ENCODE peak calls at places on chromosomes 16 and 17, in six cellular contexts. E is heart left ventricle; V is ovary; N is mesenchymal stem cell; F is CD8-positive, alpha-beta T cell; W is naive thymus-derived CD4-positive, alpha-beta T cell. Z is an unnamed sample. For H3K4me1, the result is how much of the 10 kb centered on the place peaks cover.

GRCh38 chr17:27585153-27585681 is 45.8 kb upstream of the LGALS9 start:
- DNase-seq in E (no peak), V (no peak), N (no peak), F (no peak), W (no peak), Z (no peak)

GRCh38 chr17:1482686-1483445 is 9.6 kb downstream of the MYO1C start:
- DNase-seq in E (no peak), V (no peak), N (no peak), F (no peak), W (no peak), Z (no peak)

GRCh38 chr16:48054881-48055601 is 100.8 kb downstream of the ABCC12 start:
- DNase-seq in E (peak), V (peak), N (peak), F (no peak), W (peak), Z (no peak)

GRCh38 chr17:65975878-65976277 is 216.1 kb downstream of the CEP112 start:
- DNase-seq in E (peak), V (no peak), N (no peak), F (no peak), W (no peak), Z (no peak)

GRCh38 chr17:39094607-39095308 is 56.7 kb downstream of the PLXDC1 start:
- DNase-seq in E (no peak), V (no peak), N (no peak), F (peak), W (no peak), Z (peak)

GRCh38 chr16:5377280-5377898 is 279.8 kb upstream of the EEF2KMT start:
- DNase-seq in E (no peak), V (no peak), N (no peak), F (no peak), W (no peak), Z (no peak)

GRCh38 chr16:19809121-19809635 is 75.5 kb downstream of the GPRC5B start:
- DNase-seq in E (peak), V (no peak), N (peak), F (no peak), W (no peak), Z (no peak)

GRCh38 chr17:49570540-49571242 is 5.0 kb upstream of the NXPH3 start:
- DNase-seq in E (no peak), V (no peak), N (no peak), F (no peak), W (no peak), Z (no peak)

GRCh38 chr17:4195306-4195705 is 52.3 kb downstream of the CYB5D2 start:
- DNase-seq in E (no peak), V (no peak), N (peak), F (no peak), W (no peak), Z (no peak)

GRCh38 chr17:34368455-34369195 is 5.6 kb upstream of the CCL1 start:
- DNase-seq in E (no peak), V (no peak), N (no peak), F (no peak), W (no peak), Z (no peak)

DNA sequence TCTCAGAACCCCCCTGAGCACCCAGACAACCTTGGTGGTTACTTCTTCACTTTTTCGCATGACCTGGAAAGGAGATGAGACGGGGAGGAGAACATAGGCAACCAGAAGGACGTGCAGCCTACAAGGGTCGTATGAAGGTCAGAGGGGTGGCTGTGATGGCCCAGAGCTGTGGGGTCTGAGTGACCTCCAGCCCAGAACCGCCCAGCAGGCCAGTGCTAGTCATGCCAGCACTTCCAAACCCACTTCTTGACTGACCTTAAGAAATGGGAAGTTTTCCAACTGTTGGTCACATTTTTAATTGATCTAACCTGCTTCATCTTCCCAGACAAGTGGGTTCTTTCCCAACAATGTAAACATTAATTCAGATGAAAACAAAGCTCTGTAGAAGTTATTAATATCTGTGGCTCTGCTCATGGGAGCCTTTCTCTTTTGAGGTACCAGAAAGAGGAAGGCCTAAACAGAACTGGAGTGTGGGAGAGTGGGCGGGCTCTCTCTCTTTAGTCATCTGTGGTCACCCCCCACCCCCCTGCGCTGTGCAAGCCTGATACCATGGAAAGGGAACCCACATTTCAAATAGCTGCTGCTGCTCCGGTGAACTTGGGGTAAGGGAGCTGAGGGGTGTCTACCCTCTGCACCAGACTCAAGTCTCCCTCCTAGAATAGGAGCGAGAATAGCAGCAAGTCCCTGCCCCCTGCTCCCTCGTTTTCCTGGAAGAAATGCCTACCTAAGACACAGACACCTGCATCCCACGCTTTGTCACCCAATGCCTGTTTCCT is 101.6 kb downstream of the RAB11FIP4 start:
- DNase-seq in E (peak), V (no peak), N (no peak), F (no peak), W (peak), Z (peak)
- H3K4me1 ChIP-seq in E (under half), V (under half), N (under half), F (half or more), W (half or more), Z (half or more)

GRCh38 chr17:81179861-81180260 is 13.8 kb upstream of the AATK start:
- DNase-seq in E (no peak), V (no peak), N (no peak), F (no peak), W (no peak), Z (no peak)

GRCh38 chr17:81182596-81182995 is 16.6 kb upstream of the AATK start:
- DNase-seq in E (no peak), V (no peak), N (no peak), F (no peak), W (no peak), Z (no peak)

GRCh38 chr17:81183316-81183715 is 17.3 kb upstream of the AATK start:
- DNase-seq in E (no peak), V (no peak), N (no peak), F (no peak), W (no peak), Z (no peak)

GRCh38 chr17:81180836-81181810 is 15.1 kb upstream of the AATK start:
- DNase-seq in E (no peak), V (no peak), N (no peak), F (no peak), W (no peak), Z (no peak)

DNA sequence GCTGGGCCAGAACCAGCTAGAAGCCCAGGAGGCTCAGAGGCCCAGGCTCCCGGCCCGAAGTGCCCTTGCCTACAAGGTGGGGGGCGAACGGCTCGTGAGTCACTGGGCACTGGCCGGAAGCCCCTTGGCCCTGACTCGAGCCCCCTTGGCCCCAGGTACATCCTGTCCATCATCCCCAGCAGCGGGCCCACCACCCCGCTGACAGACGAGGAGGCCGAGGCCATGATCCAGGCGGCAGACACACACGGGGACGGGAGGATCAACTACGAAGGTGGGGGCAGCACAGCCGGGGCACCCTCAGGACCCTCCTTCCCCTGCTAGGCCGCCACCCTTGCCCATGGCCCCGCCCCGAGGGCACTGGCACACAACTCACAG is 15.8 kb upstream of the AATK start:
- DNase-seq in E (no peak), V (no peak), N (no peak), F (no peak), W (no peak), Z (no peak)
- H3K4me3 ChIP-seq in E (no peak), V (no peak), N (no peak), F (no peak), W (no peak), Z (no peak)

GRCh38 chr16:52545544-52546262 is 1.2 kb downstream of the TOX3 start:
- DNase-seq in E (no peak), V (no peak), N (no peak), F (no peak), W (no peak), Z (no peak)
- H3K4me1 ChIP-seq in E (under half), V (under half), N (under half), F (under half), W (under half), Z (under half)

GRCh38 chr17:7176870-7177209 is 2.3 kb downstream of the ASGR1 start:
- DNase-seq in E (no peak), V (no peak), N (no peak), F (no peak), W (no peak), Z (no peak)
- H3K4me3 ChIP-seq in E (no peak), V (no peak), N (peak), F (no peak), W (no peak), Z (no peak)

DNA sequence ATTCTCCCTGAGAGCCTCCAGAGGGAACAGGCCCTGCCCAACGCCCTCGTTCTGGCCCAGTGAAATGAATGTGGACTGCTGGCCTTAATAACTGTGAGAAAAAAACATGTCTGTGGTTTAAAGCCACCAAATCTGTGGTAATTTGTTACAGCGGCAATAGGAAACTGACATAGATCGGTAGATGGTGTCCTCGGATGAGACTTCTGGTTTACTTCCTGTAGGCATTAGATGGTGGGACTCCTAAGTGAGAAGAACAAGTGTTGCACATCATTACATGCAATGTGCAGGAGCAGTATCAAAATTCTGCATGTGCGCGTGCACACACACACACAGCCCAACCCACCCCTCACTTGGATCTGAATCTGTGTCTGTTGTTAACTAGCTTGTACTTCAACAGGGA is 42.0 kb downstream of the CDK5R1 start:
- DNase-seq in E (no peak), V (no peak), N (no peak), F (no peak), W (no peak), Z (no peak)
- H3K4me1 ChIP-seq in E (under half), V (under half), N (under half), F (under half), W (under half), Z (under half)

GRCh38 chr17:68759343-68760140 is 158.4 kb upstream of the FAM20A start:
- DNase-seq in E (peak), V (peak), N (peak), F (peak), W (peak), Z (no peak)
- H3K4me3 ChIP-seq in E (peak), V (peak), N (no peak), F (no peak), W (no peak), Z (no peak)

DNA sequence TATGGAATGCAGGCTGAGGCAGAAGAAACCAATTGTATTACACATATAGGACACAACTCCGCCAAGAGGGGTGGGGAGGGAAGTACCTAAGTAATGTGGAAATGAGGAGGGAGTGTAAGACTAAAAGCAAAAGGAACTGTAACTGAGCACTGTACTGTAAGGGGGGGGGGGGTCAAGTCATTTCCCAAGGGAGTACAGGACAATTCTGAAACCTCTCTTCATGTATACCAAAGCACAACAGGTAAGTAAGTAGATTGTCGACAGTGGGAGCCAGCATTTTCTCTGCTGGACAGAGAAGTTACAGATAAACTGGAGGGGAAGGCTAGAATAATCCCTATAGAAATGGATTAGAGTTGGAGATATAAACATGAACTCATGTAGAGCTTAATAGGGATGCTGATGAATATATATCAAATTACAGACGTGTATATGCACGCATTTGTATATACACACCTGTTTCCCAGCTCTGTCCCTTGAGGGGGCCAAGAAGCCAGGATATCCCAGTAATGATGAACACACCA is 6.4 kb downstream of the USP22 start:
- DNase-seq in E (no peak), V (no peak), N (peak), F (no peak), W (no peak), Z (no peak)
- H3K4me1 ChIP-seq in E (half or more), V (under half), N (under half), F (half or more), W (half or more), Z (under half)